ENCODE peak calls at places on chromosomes 7 and 10, in six cellular contexts. O, X, T, W, A and V are unnamed samples.

GRCh38 chr7:25353191-25353590 is 124.9 kb upstream of the NPVF start:
- DNase-seq in X (no peak), T (no peak), O (no peak), W (no peak), A (no peak), V (no peak)

GRCh38 chr7:101546308-101546936 is 82.7 kb downstream of the MYL10 start:
- DNase-seq in A (no peak), W (no peak), T (no peak), X (no peak), O (no peak), V (no peak)

GRCh38 chr10:126235979-126236851 is 152.1 kb downstream of the ADAM12 start:
- DNase-seq in X (no peak), O (no peak), T (no peak), W (no peak), A (no peak), V (no peak)

GRCh38 chr10:123175389-123176387 is 21.5 kb downstream of the BUB3 start:
- DNase-seq in X (no peak), W (no peak), O (no peak), A (no peak), T (no peak), V (no peak)

GRCh38 chr10:91992026-91992425 is 68.5 kb downstream of the BTAF1 start:
- DNase-seq in O (no peak), T (no peak), A (no peak), X (no peak), W (no peak), V (no peak)

GRCh38 chr7:91266931-91267557 is 2.8 kb downstream of the FZD1 start:
- DNase-seq in O (no peak), T (peak; percentile 22), A (no peak), X (peak; percentile 18), W (no peak), V (no peak)

GRCh38 chr10:6140141-6140841 is 51.5 kb downstream of the RBM17 start:
- DNase-seq in T (no peak), W (no peak), X (no peak), A (no peak), O (no peak), V (no peak)

GRCh38 chr10:44039599-44039998 is 345.3 kb downstream of the CXCL12 start:
- DNase-seq in X (no peak), W (no peak), O (no peak), T (peak; percentile 35), A (no peak), V (no peak)

GRCh38 chr10:5563991-5564536 is 39.3 kb downstream of the CALML3 start:
- DNase-seq in T (peak; percentile 15), X (no peak), A (no peak), O (no peak), W (no peak), V (no peak)

GRCh38 chr10:18829259-18829658 is 170.0 kb downstream of the ARL5B start:
- DNase-seq in X (no peak), A (no peak), O (peak; percentile 9), W (no peak), T (no peak), V (no peak)